ENCODE peak calls at places on chromosomes 1 and 21, in nine cellular contexts. X is IMR-90; I is lung; V is mucosa of descending colon; A is heart left ventricle; N is BE2C; J is cardiac muscle cell; O is left lung; D is CD8-positive, alpha-beta T cell. R is an unnamed sample. For H3K9me3, the result is how much of the 10 kb centered on the place peaks cover.

GRCh38 chr1:31122101-31122735 is 56.7 kb upstream of the PUM1 start:
- DNase-seq in N (peak), D (no peak), V (no peak), I (no peak), X (no peak), O (no peak), J (peak), A (no peak), R (peak)

GRCh38 chr21:33117268-33117888 is 47.4 kb downstream of the OLIG1 start:
- DNase-seq in J (no peak), V (no peak), D (no peak), N (no peak), I (no peak), O (no peak), A (no peak), X (no peak), R (no peak)

GRCh38 chr1:41416552-41417334 is 55.5 kb downstream of the FOXO6 start:
- DNase-seq in A (peak), O (peak), V (no peak), X (peak), I (peak), J (peak), D (peak), N (peak), R (peak)

GRCh38 chr1:108503062-108503740 is 53.1 kb downstream of the NBPF6 start:
- DNase-seq in I (no peak), J (peak), D (no peak), O (no peak), X (peak), A (no peak), V (no peak), N (no peak), R (no peak)

GRCh38 chr1:201914456-201915235 is 25.9 kb downstream of the SHISA4 start:
- DNase-seq in D (no peak), A (no peak), I (no peak), V (no peak), N (no peak), J (no peak), X (peak), O (no peak), R (no peak)

GRCh38 chr1:160093069-160093395 is 5.4 kb downstream of the IGSF8 start:
- DNase-seq in X (no peak), D (no peak), I (no peak), V (no peak), O (no peak), J (no peak), A (no peak), N (no peak), R (no peak)

GRCh38 chr1:65812065-65812464 is 19.4 kb downstream of the PDE4B start:
- DNase-seq in A (peak), N (no peak), V (no peak), D (no peak), O (peak), J (no peak), X (peak), I (peak), R (no peak)

GRCh38 chr1:40895601-40896000 is 33.4 kb upstream of the CITED4 start:
- DNase-seq in N (no peak), X (no peak), A (no peak), D (no peak), J (no peak), O (no peak), I (no peak), V (no peak), R (no peak)

GRCh38 chr1:58006421-58007032 is 540.0 kb downstream of the OMA1 start:
- DNase-seq in N (no peak), V (no peak), A (no peak), X (no peak), O (no peak), D (no peak), J (no peak), I (no peak), R (no peak)

GRCh38 chr1:1187938-1188337 is 14.3 kb downstream of the TTLL10 start:
- DNase-seq in X (peak), D (no peak), J (no peak), O (no peak), N (no peak), I (no peak), A (no peak), V (no peak), R (no peak)

GRCh38 chr1:205569411-205570172 is 62.2 kb downstream of the ELK4 start:
- DNase-seq in J (peak), O (no peak), D (no peak), X (no peak), I (no peak), V (no peak), N (no peak), A (no peak), R (no peak)

GRCh38 chr1:205567716-205568115 is 63.2 kb downstream of the CDK18 start:
- DNase-seq in A (no peak), I (no peak), X (no peak), N (no peak), O (no peak), V (no peak), J (no peak), D (no peak), R (no peak)

GRCh38 chr1:205570173-205570501 is 61.7 kb downstream of the ELK4 start:
- DNase-seq in I (no peak), A (no peak), X (no peak), D (no peak), O (no peak), N (no peak), V (no peak), J (no peak), R (no peak)

GRCh38 chr1:205568135-205568468 is 63.6 kb downstream of the CDK18 start:
- DNase-seq in N (no peak), D (no peak), I (no peak), A (no peak), V (no peak), X (no peak), J (no peak), O (no peak), R (no peak)

DNA sequence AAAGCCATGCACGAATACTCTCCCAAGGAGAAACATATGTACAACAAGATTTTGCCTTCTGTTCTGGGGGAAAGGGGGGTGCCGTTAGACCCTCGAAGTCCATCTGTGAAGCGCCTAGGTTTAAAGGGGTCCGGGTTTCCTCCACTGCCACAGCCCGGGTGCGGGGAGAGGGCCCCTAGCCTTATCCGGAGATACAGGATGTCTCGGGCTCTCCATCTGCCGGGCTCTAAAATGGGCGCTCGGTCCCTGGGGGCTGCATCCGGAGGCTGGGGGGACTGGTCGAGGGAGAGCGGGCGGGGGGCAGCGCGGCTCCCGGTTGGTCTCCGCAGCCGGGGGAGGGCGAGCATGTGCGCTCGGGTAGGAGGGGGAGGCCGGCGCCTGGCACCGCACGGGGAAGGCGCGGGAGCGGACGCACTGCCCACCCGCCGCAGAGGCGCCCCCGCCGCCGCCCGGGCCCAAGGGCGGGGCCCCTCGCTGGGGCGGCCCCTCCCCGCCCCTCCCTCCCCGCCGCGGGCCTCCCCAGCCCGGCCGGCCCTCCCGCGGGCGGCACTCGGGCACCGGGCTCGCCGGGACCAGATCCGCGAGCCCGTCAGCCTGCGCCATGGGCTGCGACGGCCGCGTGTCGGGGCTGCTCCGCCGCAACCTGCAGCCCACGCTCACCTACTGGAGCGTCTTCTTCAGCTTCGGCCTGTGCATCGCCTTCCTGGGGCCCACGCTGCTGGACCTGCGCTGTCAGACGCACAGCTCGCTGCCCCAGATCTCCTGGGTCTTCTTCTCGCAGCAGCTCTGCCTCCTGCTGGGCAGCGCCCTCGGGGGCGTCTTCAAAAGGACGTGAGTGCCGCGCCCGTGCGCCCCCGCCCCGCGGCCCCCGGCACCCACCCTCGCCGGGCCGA is 63.1 kb downstream of the ELK4 start:
- DNase-seq in O (no peak), I (no peak), D (no peak), J (peak), A (no peak), N (no peak), X (no peak), V (no peak), R (peak)
- TF ChIP-seq CTCF in O (no peak), I (no peak), D (no peak), J (peak), A (no peak), N (peak), X (no peak), V (no peak), R (peak)

DNA sequence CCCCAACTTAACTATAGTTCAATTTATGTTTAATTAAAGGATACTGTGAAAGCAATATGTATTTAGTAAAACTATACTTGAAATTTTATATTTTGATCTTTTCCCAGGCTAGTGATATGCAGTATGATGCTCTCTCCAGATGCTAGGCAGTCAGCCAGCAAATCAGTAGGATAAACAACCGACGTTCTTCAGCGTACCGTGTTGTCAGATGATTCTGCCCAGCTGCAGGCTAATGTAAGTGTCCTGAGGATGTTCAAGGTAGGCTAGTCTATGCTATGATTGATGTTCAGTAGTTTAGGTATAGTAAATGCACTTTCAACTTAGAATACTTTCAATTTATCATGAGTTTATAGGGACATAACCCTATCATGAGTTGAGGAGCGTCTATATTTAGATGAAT is 762.6 kb downstream of the MRPL39 start:
- DNase-seq in O (no peak), J (no peak), X (peak), I (no peak), A (no peak), V (no peak), D (no peak), N (peak), R (no peak)
- H3K9me3 ChIP-seq in O (under half), J (under half), X (under half), I (under half), A (under half), V (under half), D (under half), N (under half), R (under half)

DNA sequence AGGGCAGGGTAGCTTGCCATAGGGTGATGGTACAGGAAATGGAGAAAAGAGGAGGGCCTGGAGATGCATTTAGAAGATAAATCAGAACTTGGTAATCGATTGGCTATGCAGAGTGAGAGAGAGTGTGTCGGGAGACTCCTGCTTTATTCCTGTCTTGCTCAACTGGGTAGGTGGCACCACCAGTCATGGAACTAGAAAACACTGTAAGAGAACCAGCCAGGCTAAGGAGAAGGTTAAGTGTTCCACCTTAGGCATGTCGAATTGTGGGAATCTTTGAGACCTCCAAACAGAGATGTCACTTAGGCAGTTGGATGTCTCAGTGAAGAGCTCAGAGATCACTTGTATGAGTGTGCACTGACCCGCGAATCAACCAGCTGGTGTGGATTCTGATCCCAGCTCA is 28.7 kb upstream of the RD3 start:
- DNase-seq in N (peak), A (no peak), V (no peak), I (no peak), O (no peak), D (no peak), J (no peak), X (no peak), R (no peak)
- TF ChIP-seq CTCF in N (peak), A (no peak), V (no peak), I (no peak), O (no peak), D (no peak), J (no peak), X (no peak), R (no peak)

GRCh38 chr21:26884436-26884835 is 39.2 kb upstream of the ADAMTS1 start:
- DNase-seq in N (no peak), I (no peak), X (no peak), A (no peak), O (no peak), V (no peak), D (no peak), J (no peak), R (no peak)
- H3K9me3 ChIP-seq in N (under half), I (under half), X (under half), A (under half), O (under half), V (under half), D (under half), J (under half), R (under half)

R was measured in hepatocyte.